ENCODE peak calls at places on chromosomes 7 and 10, in nine cellular contexts. One of them, this sample, is unnamed.

GRCh38 chr10:11293332-11293731 is 275.7 kb downstream of the CELF2 start:
- DNase-seq in A673: no peak
- DNase-seq in right lobe of liver: no peak
- DNase-seq in A549: no peak
- DNase-seq in body of pancreas: no peak
- DNase-seq in AG04449: no peak
- DNase-seq in progenitor cell of endocrine pancreas: no peak
- DNase-seq in AG04450: no peak
- DNase-seq in Calu3: no peak
- DNase-seq in this sample: no peak

GRCh38 chr7:148204639-148205292 is 385.8 kb upstream of the C7orf33 start:
- DNase-seq in A673: no peak
- DNase-seq in right lobe of liver: no peak
- DNase-seq in AG04450: no peak
- DNase-seq in Calu3: no peak
- DNase-seq in progenitor cell of endocrine pancreas: no peak
- DNase-seq in A549: no peak
- DNase-seq in AG04449: no peak
- DNase-seq in body of pancreas: peak
- DNase-seq in this sample: no peak

GRCh38 chr10:28774051-28774995 is 97.0 kb downstream of the BAMBI start:
- DNase-seq in A549: no peak
- DNase-seq in right lobe of liver: peak
- DNase-seq in AG04449: no peak
- DNase-seq in progenitor cell of endocrine pancreas: no peak
- DNase-seq in AG04450: no peak
- DNase-seq in body of pancreas: no peak
- DNase-seq in Calu3: no peak
- DNase-seq in A673: no peak
- DNase-seq in this sample: no peak

GRCh38 chr7:16851829-16852228 is 30.0 kb downstream of the AGR3 start:
- DNase-seq in A549: no peak
- DNase-seq in right lobe of liver: no peak
- DNase-seq in AG04450: no peak
- DNase-seq in AG04449: no peak
- DNase-seq in A673: peak
- DNase-seq in progenitor cell of endocrine pancreas: no peak
- DNase-seq in body of pancreas: no peak
- DNase-seq in Calu3: no peak
- DNase-seq in this sample: no peak

GRCh38 chr10:78190051-78190450 is 156.4 kb downstream of the RPS24 start:
- DNase-seq in right lobe of liver: no peak
- DNase-seq in body of pancreas: no peak
- DNase-seq in A673: no peak
- DNase-seq in progenitor cell of endocrine pancreas: no peak
- DNase-seq in AG04449: no peak
- DNase-seq in A549: no peak
- DNase-seq in Calu3: no peak
- DNase-seq in AG04450: no peak
- DNase-seq in this sample: no peak

GRCh38 chr10:76306859-76307258 is 875.4 kb downstream of the LRMDA start:
- DNase-seq in right lobe of liver: no peak
- DNase-seq in AG04449: no peak
- DNase-seq in A549: no peak
- DNase-seq in body of pancreas: no peak
- DNase-seq in AG04450: no peak
- DNase-seq in A673: no peak
- DNase-seq in Calu3: no peak
- DNase-seq in progenitor cell of endocrine pancreas: no peak
- DNase-seq in this sample: no peak

GRCh38 chr7:155998328-155998691 is 186.0 kb upstream of the SHH start:
- DNase-seq in AG04450: no peak
- DNase-seq in right lobe of liver: no peak
- DNase-seq in A673: no peak
- DNase-seq in Calu3: no peak
- DNase-seq in A549: no peak
- DNase-seq in AG04449: no peak
- DNase-seq in body of pancreas: no peak
- DNase-seq in progenitor cell of endocrine pancreas: no peak
- DNase-seq in this sample: no peak

GRCh38 chr10:12500406-12501303 is 151.3 kb downstream of the CAMK1D start:
- DNase-seq in A549: no peak
- DNase-seq in progenitor cell of endocrine pancreas: no peak
- DNase-seq in A673: peak
- DNase-seq in right lobe of liver: no peak
- DNase-seq in Calu3: peak
- DNase-seq in AG04450: no peak
- DNase-seq in body of pancreas: no peak
- DNase-seq in AG04449: no peak
- DNase-seq in this sample: peak

GRCh38 chr10:58743466-58744115 is 230.9 kb downstream of the BICC1 start:
- DNase-seq in body of pancreas: no peak
- DNase-seq in AG04450: peak
- DNase-seq in A673: no peak
- DNase-seq in progenitor cell of endocrine pancreas: no peak
- DNase-seq in AG04449: peak
- DNase-seq in right lobe of liver: no peak
- DNase-seq in Calu3: no peak
- DNase-seq in A549: no peak
- DNase-seq in this sample: no peak

GRCh38 chr10:124522903-124523260 is 61.3 kb downstream of the LHPP start:
- DNase-seq in right lobe of liver: no peak
- DNase-seq in AG04449: no peak
- DNase-seq in A673: no peak
- DNase-seq in Calu3: no peak
- DNase-seq in A549: no peak
- DNase-seq in progenitor cell of endocrine pancreas: no peak
- DNase-seq in body of pancreas: no peak
- DNase-seq in AG04450: no peak
- DNase-seq in this sample: no peak

GRCh38 chr7:117019786-117020604 is 66.7 kb downstream of the ST7 start:
- DNase-seq in body of pancreas: peak
- DNase-seq in right lobe of liver: peak
- DNase-seq in AG04449: no peak
- DNase-seq in AG04450: peak
- DNase-seq in Calu3: no peak
- DNase-seq in A549: peak
- DNase-seq in progenitor cell of endocrine pancreas: peak
- DNase-seq in A673: peak
- DNase-seq in this sample: peak

GRCh38 chr10:79017882-79018550 is 50.8 kb upstream of the ZMIZ1 start:
- DNase-seq in body of pancreas: no peak
- DNase-seq in right lobe of liver: no peak
- DNase-seq in progenitor cell of endocrine pancreas: no peak
- DNase-seq in AG04449: no peak
- DNase-seq in A549: no peak
- DNase-seq in A673: no peak
- DNase-seq in Calu3: no peak
- DNase-seq in AG04450: no peak
- DNase-seq in this sample: no peak

GRCh38 chr10:68871105-68871711 is 29.9 kb upstream of the DDX50 start:
- DNase-seq in body of pancreas: no peak
- DNase-seq in right lobe of liver: no peak
- DNase-seq in progenitor cell of endocrine pancreas: no peak
- DNase-seq in Calu3: no peak
- DNase-seq in A549: no peak
- DNase-seq in AG04450: peak
- DNase-seq in AG04449: peak
- DNase-seq in A673: peak
- DNase-seq in this sample: peak

GRCh38 chr10:111440501-111440900 is 363.7 kb downstream of the ADRA2A start:
- DNase-seq in AG04450: no peak
- DNase-seq in A673: no peak
- DNase-seq in AG04449: no peak
- DNase-seq in Calu3: no peak
- DNase-seq in body of pancreas: no peak
- DNase-seq in right lobe of liver: no peak
- DNase-seq in progenitor cell of endocrine pancreas: no peak
- DNase-seq in A549: no peak
- DNase-seq in this sample: no peak

GRCh38 chr10:130340816-130341215 is 204.6 kb downstream of the GLRX3 start:
- DNase-seq in right lobe of liver: no peak
- DNase-seq in body of pancreas: no peak
- DNase-seq in AG04449: no peak
- DNase-seq in A673: no peak
- DNase-seq in AG04450: no peak
- DNase-seq in A549: no peak
- DNase-seq in progenitor cell of endocrine pancreas: no peak
- DNase-seq in Calu3: no peak
- DNase-seq in this sample: no peak

GRCh38 chr10:130339091-130339490 is 202.9 kb downstream of the GLRX3 start:
- DNase-seq in AG04450: no peak
- DNase-seq in A549: no peak
- DNase-seq in A673: no peak
- DNase-seq in body of pancreas: no peak
- DNase-seq in Calu3: no peak
- DNase-seq in progenitor cell of endocrine pancreas: no peak
- DNase-seq in AG04449: no peak
- DNase-seq in right lobe of liver: no peak
- DNase-seq in this sample: no peak

GRCh38 chr10:130338588-130339070 is 202.4 kb downstream of the GLRX3 start:
- DNase-seq in right lobe of liver: no peak
- DNase-seq in progenitor cell of endocrine pancreas: no peak
- DNase-seq in AG04450: no peak
- DNase-seq in A673: no peak
- DNase-seq in body of pancreas: no peak
- DNase-seq in Calu3: no peak
- DNase-seq in A549: no peak
- DNase-seq in AG04449: no peak
- DNase-seq in this sample: no peak

GRCh38 chr10:130339911-130340310 is 203.7 kb downstream of the GLRX3 start:
- DNase-seq in body of pancreas: no peak
- DNase-seq in right lobe of liver: no peak
- DNase-seq in A549: no peak
- DNase-seq in A673: no peak
- DNase-seq in progenitor cell of endocrine pancreas: no peak
- DNase-seq in AG04450: no peak
- DNase-seq in AG04449: no peak
- DNase-seq in Calu3: no peak
- DNase-seq in this sample: no peak

DNA sequence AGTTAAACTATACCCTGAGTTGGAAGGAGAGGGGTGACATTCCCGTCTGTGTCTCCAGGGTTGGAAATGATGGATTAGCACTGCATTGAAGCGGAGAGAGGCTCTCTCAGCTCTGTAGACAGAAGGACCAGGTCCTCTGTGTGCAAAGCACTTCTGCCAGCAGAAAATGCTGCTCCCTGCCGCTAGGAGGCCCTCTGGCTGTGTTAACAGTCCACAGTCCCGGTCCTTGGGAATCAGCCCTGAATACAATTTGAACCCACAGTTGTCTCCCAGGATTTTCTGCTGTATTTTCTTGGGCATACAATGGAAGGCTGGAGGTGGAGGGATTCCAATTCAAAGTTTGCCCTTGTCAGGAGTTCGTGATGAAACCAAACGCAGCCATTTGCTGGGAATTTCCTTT is 205.1 kb downstream of the GLRX3 start:
- DNase-seq in right lobe of liver: no peak
- DNase-seq in A549: no peak
- DNase-seq in A673: peak
- DNase-seq in body of pancreas: peak
- DNase-seq in Calu3: no peak
- DNase-seq in AG04449: no peak
- DNase-seq in AG04450: no peak
- DNase-seq in progenitor cell of endocrine pancreas: peak
- DNase-seq in this sample: no peak
- TF ChIP-seq CTCF in right lobe of liver: peak
- TF ChIP-seq CTCF in A549: no peak
- TF ChIP-seq CTCF in A673: peak
- TF ChIP-seq CTCF in body of pancreas: peak
- TF ChIP-seq CTCF in Calu3: no peak
- TF ChIP-seq CTCF in AG04449: no peak
- TF ChIP-seq CTCF in AG04450: no peak
- TF ChIP-seq CTCF in progenitor cell of endocrine pancreas: peak
- TF ChIP-seq CTCF in this sample: no peak

DNA sequence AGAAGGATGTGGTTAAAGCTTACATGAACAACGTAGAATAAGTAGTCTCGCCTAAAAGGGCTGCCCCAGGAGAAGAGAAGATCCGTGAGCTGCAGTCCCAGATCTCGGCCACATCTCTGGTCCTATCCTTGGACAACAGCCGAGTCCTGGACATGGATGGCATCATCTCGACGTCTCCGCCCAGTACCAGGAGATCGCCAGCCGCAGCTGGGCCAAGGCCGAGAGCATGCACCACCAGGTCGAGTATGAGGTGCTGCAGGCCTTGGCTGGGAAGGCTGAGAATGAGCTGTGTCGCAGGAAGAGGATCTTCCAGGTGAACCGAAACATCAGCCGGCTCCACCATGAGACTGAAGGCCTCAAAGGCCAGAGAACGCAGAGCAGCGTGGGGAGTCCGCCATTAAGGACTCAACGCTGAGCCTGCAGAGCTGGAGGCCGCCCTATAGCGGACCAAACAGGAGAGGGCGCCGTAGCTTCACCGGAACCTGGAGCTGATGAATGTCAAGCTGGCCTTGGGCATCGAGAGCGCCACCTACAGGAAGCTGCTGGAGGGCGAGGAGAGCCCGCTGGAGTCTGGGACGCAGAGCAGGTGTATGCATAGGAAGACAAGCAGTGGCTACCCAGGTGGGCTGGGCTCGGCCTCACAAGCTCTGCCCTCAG is 22.2 kb downstream of the LIPK start:
- DNase-seq in A673: peak
- DNase-seq in AG04449: no peak
- DNase-seq in right lobe of liver: peak
- DNase-seq in A549: no peak
- DNase-seq in body of pancreas: peak
- DNase-seq in Calu3: no peak
- DNase-seq in AG04450: no peak
- DNase-seq in progenitor cell of endocrine pancreas: no peak
- DNase-seq in this sample: no peak
- TF ChIP-seq CTCF in A673: peak
- TF ChIP-seq CTCF in AG04449: no peak
- TF ChIP-seq CTCF in right lobe of liver: peak
- TF ChIP-seq CTCF in A549: peak
- TF ChIP-seq CTCF in body of pancreas: no peak
- TF ChIP-seq CTCF in Calu3: peak
- TF ChIP-seq CTCF in AG04450: peak
- TF ChIP-seq CTCF in progenitor cell of endocrine pancreas: peak
- TF ChIP-seq CTCF in this sample: peak

DNA sequence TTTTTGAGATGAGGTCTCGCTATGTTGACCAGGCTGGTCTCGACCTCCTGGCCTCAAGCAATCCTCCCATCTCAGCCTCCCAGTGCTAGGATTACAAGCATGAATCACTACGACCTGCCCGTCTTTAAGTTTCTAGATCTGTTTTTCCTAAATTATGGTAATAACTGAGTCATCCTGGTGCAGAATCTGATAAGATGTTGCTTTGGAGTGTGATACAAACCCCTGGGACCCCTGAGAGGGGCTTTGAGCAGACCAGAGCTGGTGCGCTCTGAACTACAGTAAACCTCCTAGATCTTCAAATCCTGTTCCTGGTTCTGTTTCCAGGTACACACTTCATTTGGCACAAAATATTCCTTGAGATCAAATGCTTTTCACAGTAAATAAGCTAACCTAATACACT is 34.2 kb downstream of the RPP38 start:
- DNase-seq in Calu3: no peak
- DNase-seq in A549: no peak
- DNase-seq in A673: no peak
- DNase-seq in AG04449: no peak
- DNase-seq in body of pancreas: no peak
- DNase-seq in progenitor cell of endocrine pancreas: no peak
- DNase-seq in right lobe of liver: no peak
- DNase-seq in AG04450: no peak
- DNase-seq in this sample: no peak
- TF ChIP-seq CTCF in Calu3: no peak
- TF ChIP-seq CTCF in A549: no peak
- TF ChIP-seq CTCF in A673: no peak
- TF ChIP-seq CTCF in AG04449: no peak
- TF ChIP-seq CTCF in body of pancreas: no peak
- TF ChIP-seq CTCF in progenitor cell of endocrine pancreas: no peak
- TF ChIP-seq CTCF in right lobe of liver: no peak
- TF ChIP-seq CTCF in AG04450: no peak
- TF ChIP-seq CTCF in this sample: no peak

GRCh38 chr10:49408437-49409306 is 12.8 kb upstream of the DRGX start:
- DNase-seq in A673: peak
- DNase-seq in A549: no peak
- DNase-seq in progenitor cell of endocrine pancreas: no peak
- DNase-seq in right lobe of liver: no peak
- DNase-seq in AG04449: no peak
- DNase-seq in Calu3: no peak
- DNase-seq in AG04450: no peak
- DNase-seq in body of pancreas: peak
- DNase-seq in this sample: no peak
- TF ChIP-seq CTCF in A673: peak
- TF ChIP-seq CTCF in A549: no peak
- TF ChIP-seq CTCF in progenitor cell of endocrine pancreas: no peak
- TF ChIP-seq CTCF in right lobe of liver: peak
- TF ChIP-seq CTCF in AG04449: peak
- TF ChIP-seq CTCF in Calu3: no peak
- TF ChIP-seq CTCF in AG04450: peak
- TF ChIP-seq CTCF in body of pancreas: no peak
- TF ChIP-seq CTCF in this sample: peak

This sample was measured in astrocyte of the cerebellum.